ENCODE peak calls at places on chromosomes 3 and 15, in nine cellular contexts. C is AG04450, Z is neural crest cell, M is upper lobe of left lung, A is GM12865, W is GM13976, I is SK-N-SH, V is omental fat pad, Q is PC-3. D is an unnamed sample.
A peak's percentile ranks its signal among the peaks of the same experiment; 100 is the strongest.

GRCh38 chr3:127801914-127802313 is 20.4 kb downstream of the MGLL start:
- DNase-seq in C (no peak), Z (no peak), M (peak; percentile 13), A (no peak), W (no peak), I (no peak), V (no peak), Q (no peak), D (no peak)

GRCh38 chr15:72907733-72908132 is 124.2 kb upstream of the ADPGK start:
- DNase-seq in C (no peak), Z (no peak), M (no peak), A (no peak), W (no peak), I (peak; percentile 47), V (no peak), Q (no peak), D (no peak)

GRCh38 chr3:172103724-172104123 is 64.3 kb downstream of the FNDC3B start:
- DNase-seq in C (no peak), Z (no peak), M (peak; percentile 64), A (peak; percentile 24), W (no peak), I (no peak), V (no peak), Q (no peak), D (no peak)

GRCh38 chr3:95407709-95408463 is 1345.0 kb downstream of the NSUN3 start:
- DNase-seq in C (no peak), Z (no peak), M (no peak), A (no peak), W (no peak), I (no peak), V (no peak), Q (no peak), D (no peak)

GRCh38 chr3:42562047-42562907 is 19.5 kb downstream of the SEC22C start:
- DNase-seq in C (no peak), Z (no peak), M (no peak), A (no peak), W (no peak), I (no peak), V (no peak), Q (no peak), D (no peak)

GRCh38 chr3:88033088-88033487 is 25.7 kb downstream of the CGGBP1 start:
- DNase-seq in C (no peak), Z (no peak), M (no peak), A (no peak), W (no peak), I (no peak), V (no peak), Q (no peak), D (no peak)

GRCh38 chr15:55322452-55322851 is 3.4 kb downstream of the PIGB start:
- DNase-seq in C (no peak), Z (no peak), M (no peak), A (no peak), W (no peak), I (no peak), V (no peak), Q (no peak), D (no peak)

GRCh38 chr3:101676765-101677435 is at the start of gene ZBTB11:
- DNase-seq in C (peak; percentile 100), Z (peak; percentile 99), M (peak; percentile 99), A (peak; percentile 100), W (peak; percentile 96), I (peak; percentile 94), V (peak; percentile 99), Q (peak; percentile 100), D (peak; percentile 99)

GRCh38 chr3:16831846-16832245 is 52.9 kb upstream of the PLCL2 start:
- DNase-seq in C (no peak), Z (no peak), M (no peak), A (no peak), W (no peak), I (no peak), V (no peak), Q (no peak), D (no peak)

GRCh38 chr3:16834214-16834613 is 50.5 kb upstream of the PLCL2 start:
- DNase-seq in C (no peak), Z (no peak), M (no peak), A (no peak), W (no peak), I (no peak), V (no peak), Q (no peak), D (no peak)

GRCh38 chr3:16824085-16824696 is 60.6 kb upstream of the PLCL2 start:
- DNase-seq in C (no peak), Z (no peak), M (no peak), A (peak; percentile 75), W (no peak), I (no peak), V (no peak), Q (no peak), D (peak; percentile 62)

GRCh38 chr3:16825617-16826204 is 59.0 kb upstream of the PLCL2 start:
- DNase-seq in C (no peak), Z (no peak), M (no peak), A (no peak), W (no peak), I (no peak), V (no peak), Q (no peak), D (no peak)

DNA sequence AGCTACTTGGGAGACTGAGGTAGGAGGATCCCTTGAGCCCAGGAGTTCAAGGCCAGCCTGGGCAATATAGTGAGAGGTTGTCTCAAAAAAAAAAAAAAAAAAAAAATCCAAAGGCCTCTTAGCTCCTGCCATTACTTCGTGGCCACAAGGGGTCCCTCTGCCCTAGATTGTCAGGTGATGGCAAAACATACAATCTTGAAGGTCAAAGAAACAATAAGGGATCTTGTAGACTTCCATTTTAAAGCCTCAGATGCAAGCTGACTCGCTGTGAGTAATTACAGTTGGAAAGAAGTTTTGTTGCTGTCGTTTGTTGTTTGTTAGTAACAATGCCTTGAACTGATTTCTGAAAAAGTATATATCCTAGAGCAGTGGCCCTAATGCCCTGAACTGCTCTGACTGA is 55.9 kb upstream of the PLCL2 start:
- DNase-seq in C (no peak), Z (no peak), M (no peak), A (peak; percentile 85), W (no peak), I (no peak), V (no peak), Q (peak; percentile 84), D (peak; percentile 50)
- TF ChIP-seq CTCF in C (peak; percentile 23), Z (peak; percentile 37), M (no peak), A (peak; percentile 61), W (peak; percentile 43), I (peak; percentile 55), V (no peak), Q (peak; percentile 80), D (peak; percentile 64)

DNA sequence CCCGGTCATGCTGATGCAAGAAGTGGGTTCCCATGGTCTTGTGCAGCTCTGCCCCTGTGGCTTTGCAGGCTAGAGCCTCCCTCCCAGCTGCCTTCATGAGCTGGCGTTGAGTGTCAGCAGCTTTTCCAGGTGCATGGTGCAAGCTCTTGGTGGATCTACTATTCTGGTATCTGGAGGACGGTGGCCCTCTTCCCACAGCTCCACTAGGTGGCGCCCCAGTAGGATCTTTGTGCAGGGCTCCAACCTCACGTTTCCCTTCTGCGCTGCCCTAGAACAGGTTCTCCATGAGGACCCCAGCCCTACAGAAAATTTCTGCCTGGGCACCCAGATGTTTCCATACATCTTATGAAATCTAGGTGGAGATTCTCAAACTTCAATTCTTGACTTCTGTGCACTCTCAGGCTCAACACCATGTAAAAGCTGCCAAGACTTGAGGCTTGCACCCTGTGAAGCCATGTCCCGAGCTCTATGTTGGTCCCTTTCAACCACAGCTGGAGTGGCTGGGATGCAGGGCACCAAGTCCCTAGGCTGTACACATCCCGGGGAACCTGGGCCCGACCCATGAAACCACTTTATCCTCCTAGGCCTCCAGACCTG is 238.4 kb upstream of the MDFIC2 start:
- DNase-seq in C (no peak), Z (peak; percentile 40), M (peak; percentile 75), A (peak; percentile 56), W (no peak), I (peak; percentile 1), V (peak; percentile 53), Q (peak; percentile 44), D (peak; percentile 8)
- TF ChIP-seq CTCF in C (peak; percentile 79), Z (peak; percentile 68), M (peak; percentile 79), A (peak; percentile 80), W (peak; percentile 73), I (peak; percentile 72), V (peak; percentile 55), Q (peak; percentile 50), D (peak; percentile 83)

DNA sequence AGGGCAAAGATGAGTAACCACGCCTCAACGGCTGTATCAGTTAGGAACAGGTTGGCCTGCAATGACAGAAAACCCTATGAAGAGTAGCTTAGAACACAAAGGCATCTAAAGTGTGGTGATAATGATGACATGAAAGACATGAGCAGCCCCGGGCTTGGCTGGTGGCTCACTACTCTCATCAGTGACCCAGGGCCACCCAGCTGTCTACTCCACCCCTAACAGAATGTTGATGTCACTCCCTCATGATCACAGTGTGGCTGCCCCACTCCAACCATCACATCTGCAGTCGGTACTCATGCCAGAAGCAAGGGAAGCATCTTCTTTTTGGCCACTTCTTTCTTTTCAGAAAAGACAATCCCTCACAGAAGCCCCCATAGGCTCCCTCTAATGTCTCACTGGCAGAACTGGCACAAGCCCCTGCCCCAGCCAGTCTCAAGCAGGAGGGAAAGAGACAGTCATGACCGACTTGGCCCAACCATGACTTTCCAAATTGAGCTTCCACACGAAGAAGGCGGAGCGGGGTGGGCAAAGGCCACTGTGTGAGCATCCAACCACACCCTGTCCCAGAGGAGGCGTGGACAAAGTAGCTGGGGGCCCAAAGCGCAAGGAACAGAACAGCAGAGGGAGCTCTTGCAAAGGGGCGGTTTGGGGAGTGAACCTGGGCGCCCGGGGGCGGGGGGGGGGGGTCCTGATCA is 72.0 kb upstream of the IQSEC1 start:
- DNase-seq in C (no peak), Z (no peak), M (peak; percentile 4), A (no peak), W (no peak), I (no peak), V (no peak), Q (peak; percentile 30), D (no peak)
- TF ChIP-seq CTCF in C (no peak), Z (no peak), M (no peak), A (no peak), W (no peak), I (no peak), V (no peak), Q (peak; percentile 47), D (peak; percentile 19)

GRCh38 chr3:43895573-43895972 is 204.8 kb downstream of the ABHD5 start:
- DNase-seq in C (no peak), Z (no peak), M (no peak), A (no peak), W (no peak), I (no peak), V (no peak), Q (no peak), D (no peak)

GRCh38 chr3:43892535-43892934 is 201.8 kb downstream of the ABHD5 start:
- DNase-seq in C (no peak), Z (no peak), M (no peak), A (peak; percentile 58), W (peak; percentile 58), I (no peak), V (no peak), Q (no peak), D (peak; percentile 47)

GRCh38 chr3:43893721-43894120 is 203.0 kb downstream of the ABHD5 start:
- DNase-seq in C (no peak), Z (no peak), M (no peak), A (no peak), W (no peak), I (no peak), V (no peak), Q (no peak), D (no peak)

GRCh38 chr3:43892061-43892460 is 201.3 kb downstream of the ABHD5 start:
- DNase-seq in C (no peak), Z (no peak), M (no peak), A (no peak), W (no peak), I (no peak), V (no peak), Q (no peak), D (no peak)

DNA sequence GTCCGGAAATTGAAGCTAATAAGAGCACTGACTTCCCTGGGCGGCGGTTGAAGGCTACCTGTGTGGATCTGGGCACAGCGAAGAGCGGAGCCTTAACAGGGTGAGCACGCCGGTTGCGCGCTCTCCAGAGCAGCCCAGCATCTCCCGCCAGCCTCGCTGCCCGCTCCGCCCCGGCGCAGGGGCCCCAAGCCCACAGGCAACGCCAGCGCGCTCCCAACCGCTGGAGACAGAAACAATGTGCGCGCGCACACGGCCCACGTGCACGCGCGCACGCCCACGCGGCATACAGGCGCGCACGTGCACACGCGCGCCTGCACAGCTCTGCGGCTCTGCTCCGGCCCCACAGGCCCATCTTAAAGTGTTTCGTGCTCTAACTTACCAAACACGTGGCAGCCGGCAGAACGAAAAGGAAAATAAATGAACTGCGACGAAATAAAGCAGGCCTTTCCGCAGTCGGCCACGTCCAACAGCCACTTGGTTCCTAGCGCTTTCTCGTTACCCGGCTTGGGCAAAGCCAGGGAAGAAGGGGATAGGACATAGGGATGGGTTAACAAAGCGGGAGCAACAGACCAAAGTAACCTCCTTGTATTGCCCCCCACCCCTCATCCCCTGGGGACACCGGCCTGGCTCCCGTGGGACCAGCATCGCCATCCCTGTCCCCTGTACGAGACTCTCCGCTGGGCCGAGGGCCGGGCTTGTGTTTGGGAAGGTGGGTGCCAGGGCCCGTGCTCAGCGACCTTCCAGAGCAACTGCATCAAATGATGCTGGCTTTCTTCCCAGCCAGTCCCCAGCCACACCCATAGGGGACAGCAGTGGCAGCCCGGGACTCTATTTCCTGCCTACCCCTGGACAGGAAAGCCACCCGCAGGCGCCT is 203.7 kb downstream of the ABHD5 start:
- DNase-seq in C (peak; percentile 61), Z (peak; percentile 66), M (no peak), A (peak; percentile 70), W (peak; percentile 75), I (no peak), V (no peak), Q (no peak), D (peak; percentile 19)
- TF ChIP-seq CTCF in C (no peak), Z (peak; percentile 32), M (no peak), A (no peak), W (no peak), I (no peak), V (no peak), Q (no peak), D (peak; percentile 12)

D was measured in GM12864.